ENCODE peak calls at places on chromosomes 6 and 20, in five cellular contexts. L, T, H, E and A are unnamed samples.

GRCh38 chr20:63191400-63191799 is 24.5 kb downstream of the YTHDF1 start:
- DNase-seq in E (peak; percentile 35), T (no peak), H (no peak), L (no peak), A (no peak)

GRCh38 chr20:53894707-53895384 is 175.5 kb downstream of the BCAS1 start:
- DNase-seq in E (no peak), T (no peak), H (no peak), L (peak; percentile 13), A (no peak)

GRCh38 chr6:16067568-16067967 is 61.3 kb upstream of the MYLIP start:
- DNase-seq in L (no peak), H (no peak), E (no peak), T (no peak), A (no peak)

GRCh38 chr6:79421707-79422484 is 115.3 kb downstream of the LCA5 start:
- DNase-seq in E (no peak), H (no peak), T (no peak), L (peak; percentile 79), A (no peak)

GRCh38 chr20:11332376-11332775 is 585.3 kb upstream of the BTBD3 start:
- DNase-seq in E (no peak), L (no peak), T (no peak), H (no peak), A (no peak)

GRCh38 chr6:36683145-36683655 is 4.7 kb downstream of the CDKN1A start:
- DNase-seq in T (no peak), L (no peak), H (no peak), E (no peak), A (no peak)

GRCh38 chr6:139858444-139858843 is 484.0 kb upstream of the CITED2 start:
- DNase-seq in T (no peak), E (no peak), L (no peak), H (no peak), A (no peak)

GRCh38 chr20:17859002-17859615 is 109.5 kb downstream of the SNX5 start:
- DNase-seq in T (peak; percentile 70), L (no peak), H (no peak), E (no peak), A (no peak)

GRCh38 chr6:123716506-123716905 is 79.8 kb upstream of the TRDN start:
- DNase-seq in H (no peak), E (no peak), L (no peak), T (no peak), A (no peak)

GRCh38 chr20:37886851-37887297 is 16.1 kb upstream of the VSTM2L start:
- DNase-seq in L (peak; percentile 78), H (no peak), T (peak; percentile 79), E (no peak), A (no peak)

GRCh38 chr6:73088138-73088813 is 137.0 kb downstream of the KHDC1L start:
- DNase-seq in E (no peak), H (no peak), T (no peak), L (no peak), A (no peak)

GRCh38 chr20:37365760-37366638 is 20.1 kb downstream of the SRC start:
- DNase-seq in L (no peak), E (no peak), H (no peak), T (no peak), A (peak; percentile 7)

GRCh38 chr6:145561095-145561820 is 174.1 kb downstream of the EPM2A start:
- DNase-seq in H (no peak), T (no peak), L (no peak), E (no peak), A (no peak)

GRCh38 chr6:4281341-4282293 is 146.2 kb upstream of the ECI2 start:
- DNase-seq in L (peak; percentile 75), T (peak; percentile 36), E (no peak), H (no peak), A (no peak)

GRCh38 chr6:104828478-104828877 is 31.2 kb downstream of the HACE1 start:
- DNase-seq in L (no peak), T (no peak), H (no peak), E (no peak), A (no peak)

GRCh38 chr6:26187981-26188635 is 100.9 kb downstream of the HFE start:
- DNase-seq in L (peak; percentile 87), T (peak; percentile 54), E (peak; percentile 70), H (no peak), A (peak; percentile 31)

GRCh38 chr6:1322206-1322605 is 10.3 kb downstream of the FOXQ1 start:
- DNase-seq in H (no peak), E (no peak), L (no peak), T (no peak), A (no peak)

GRCh38 chr6:1318036-1318435 is 6.1 kb downstream of the FOXQ1 start:
- DNase-seq in H (no peak), L (no peak), E (no peak), T (no peak), A (no peak)

GRCh38 chr6:1322725-1323219 is 10.9 kb downstream of the FOXQ1 start:
- DNase-seq in L (no peak), H (no peak), T (peak; percentile 68), E (no peak), A (no peak)

GRCh38 chr6:1324926-1325325 is 13.0 kb downstream of the FOXQ1 start:
- DNase-seq in L (no peak), H (no peak), T (no peak), E (no peak), A (no peak)

DNA sequence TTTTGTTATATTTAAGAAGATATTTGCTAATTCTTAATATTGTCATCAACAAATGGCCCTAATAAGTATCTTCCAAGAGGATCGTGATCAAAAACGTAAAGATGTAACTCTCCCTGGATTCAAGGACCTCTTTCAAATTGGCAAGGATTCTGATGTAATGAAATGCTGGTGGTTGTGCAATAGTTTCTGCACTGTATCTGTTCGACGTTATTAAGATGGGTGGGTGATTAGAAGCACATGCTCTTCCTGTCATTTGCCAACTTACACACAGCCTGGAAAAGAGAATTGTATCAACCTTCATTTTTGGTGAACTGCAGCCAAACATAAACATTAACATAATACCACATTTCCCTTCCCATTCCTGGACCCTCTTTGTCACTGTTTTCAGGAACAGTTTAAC is 9.8 kb downstream of the FOXQ1 start:
- DNase-seq in H (no peak), T (no peak), E (no peak), L (no peak), A (no peak)
- H3K27me3 ChIP-seq in H (no peaks in the 10 kb centered on the region), T (no peaks in the 10 kb centered on the region), E (no peaks in the 10 kb centered on the region), L (no peaks in the 10 kb centered on the region), A (peaks cover 21% of the 10 kb centered on the region)

DNA sequence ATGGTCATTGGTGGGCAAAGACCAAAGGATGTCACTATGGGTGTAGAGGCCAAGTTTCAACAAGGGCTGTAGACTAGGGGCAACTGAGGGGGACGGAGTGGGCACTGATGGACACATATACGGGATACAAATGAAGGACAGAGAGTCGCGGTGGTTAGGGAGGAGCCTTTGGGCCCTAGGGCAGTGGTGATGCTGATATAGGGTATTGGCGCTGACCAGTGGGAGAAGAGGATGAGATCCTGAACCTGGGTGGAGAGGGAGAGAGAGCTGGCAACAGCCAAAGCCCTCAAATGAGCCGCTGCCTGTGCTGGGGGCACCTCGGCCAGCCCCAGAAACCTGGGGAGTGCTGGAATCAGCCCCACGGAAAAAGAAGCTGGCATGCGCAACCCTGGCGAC is 1.6 kb downstream of the CDH22 start:
- DNase-seq in H (no peak), T (no peak), E (no peak), L (no peak), A (no peak)
- H3K27me3 ChIP-seq in H (no peaks in the 10 kb centered on the region), T (peaks cover 17% of the 10 kb centered on the region), E (peaks cover 25% of the 10 kb centered on the region), L (peaks cover 30% of the 10 kb centered on the region), A (no peaks in the 10 kb centered on the region)

GRCh38 chr6:28598757-28599686 is 73.3 kb downstream of the GPX5 start:
- DNase-seq in H (no peak), L (no peak), E (no peak), T (no peak), A (no peak)

GRCh38 chr6:28600188-28600587 is 74.5 kb downstream of the GPX5 start:
- DNase-seq in H (no peak), L (no peak), T (no peak), E (no peak), A (no peak)

GRCh38 chr6:28597924-28598323 is 72.2 kb downstream of the GPX5 start:
- DNase-seq in E (no peak), L (no peak), T (no peak), H (no peak), A (no peak)

GRCh38 chr6:28597217-28597835 is 71.6 kb downstream of the GPX5 start:
- DNase-seq in H (no peak), T (no peak), L (no peak), E (no peak), A (no peak)
- H3K27me3 ChIP-seq in H (no peaks in the 10 kb centered on the region), T (peaks cover 21% of the 10 kb centered on the region), L (no peaks in the 10 kb centered on the region), E (no peaks in the 10 kb centered on the region), A (no peaks in the 10 kb centered on the region)

GRCh38 chr6:163328411-163328810 is 86.1 kb upstream of the QKI start:
- DNase-seq in E (no peak), T (no peak), L (no peak), H (no peak), A (no peak)
- H3K27me3 ChIP-seq in E (no peaks in the 10 kb centered on the region), T (no peaks in the 10 kb centered on the region), L (no peaks in the 10 kb centered on the region), H (no peaks in the 10 kb centered on the region), A (no peaks in the 10 kb centered on the region)

DNA sequence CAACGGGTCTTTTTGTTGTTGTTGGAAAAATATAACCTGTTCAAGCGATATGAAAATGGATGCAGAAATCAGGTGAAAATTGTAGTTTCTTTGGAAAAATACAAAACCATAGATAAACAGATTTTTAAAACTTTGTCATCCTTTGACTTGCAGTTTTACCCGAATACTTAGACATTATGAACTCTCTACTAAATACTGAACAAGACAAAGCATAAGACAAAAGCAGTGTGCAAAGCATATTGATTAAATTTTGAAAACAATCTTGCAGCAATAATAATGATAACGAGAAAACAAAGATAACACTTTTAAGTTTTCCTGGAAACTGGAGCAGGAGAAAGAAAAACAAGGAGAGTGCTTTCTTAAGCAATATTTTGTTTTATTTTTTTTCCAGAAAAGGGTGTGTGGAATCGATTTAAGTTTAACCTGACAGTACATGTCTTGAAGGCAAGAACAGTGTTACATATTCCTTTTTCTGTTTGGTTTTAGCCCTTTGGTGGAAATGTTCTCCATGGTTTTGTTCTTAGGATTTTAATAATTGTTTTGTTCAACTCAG is 1.3 kb upstream of the NKX2-4 start:
- DNase-seq in E (no peak), H (no peak), T (no peak), L (no peak), A (no peak)
- H3K27me3 ChIP-seq in E (peaks cover 59% of the 10 kb centered on the region), H (peaks cover 4% of the 10 kb centered on the region), T (peaks cover 39% of the 10 kb centered on the region), L (peaks cover 87% of the 10 kb centered on the region), A (no peaks in the 10 kb centered on the region)

DNA sequence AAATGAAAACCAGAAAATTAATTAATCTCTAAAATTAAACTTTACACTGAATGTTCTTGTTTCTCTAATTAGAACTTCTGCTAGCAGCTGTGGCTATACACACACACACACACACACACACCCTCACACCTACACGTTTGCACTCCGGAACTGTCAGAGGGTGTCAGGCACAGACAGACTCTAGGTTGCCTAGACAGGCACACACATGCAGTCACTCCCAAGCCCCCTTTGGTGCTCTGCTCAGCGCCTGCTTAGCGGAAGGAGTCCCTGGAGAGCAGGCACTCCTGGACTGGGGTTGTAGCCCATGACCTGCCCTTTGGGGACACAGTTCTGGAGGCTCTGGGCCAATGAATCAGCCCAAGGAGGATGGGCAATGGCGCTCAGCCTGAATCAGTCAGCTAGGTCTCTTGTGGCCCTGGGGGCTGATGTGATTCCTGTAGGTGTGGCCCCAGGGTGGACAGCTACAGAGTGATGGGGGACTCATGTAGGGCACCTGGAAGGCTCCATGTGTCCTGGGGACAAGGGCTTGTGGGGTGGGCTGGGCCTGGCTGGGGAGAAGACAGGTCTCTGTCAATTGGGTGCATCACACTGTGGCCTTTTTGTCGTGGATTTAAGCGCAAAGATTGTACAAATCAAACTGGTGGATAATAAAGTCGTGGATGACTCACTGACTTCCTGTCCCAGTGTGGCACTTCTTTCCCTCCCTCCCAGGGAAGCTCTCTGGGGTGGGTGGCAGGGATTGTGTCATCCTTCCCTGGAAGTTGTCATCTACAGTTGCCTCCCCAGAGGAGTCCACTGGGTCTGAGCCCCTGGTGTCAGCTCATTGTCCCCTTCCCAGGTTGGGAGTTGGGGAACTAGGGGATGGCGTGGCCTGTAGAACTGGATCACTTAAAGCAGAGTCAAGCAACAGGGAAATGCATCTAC is 8.8 kb downstream of the TMEM151B start:
- DNase-seq in T (no peak), E (no peak), L (no peak), H (no peak), A (no peak)
- H3K27me3 ChIP-seq in T (peaks cover 9% of the 10 kb centered on the region), E (peaks cover 14% of the 10 kb centered on the region), L (peaks cover 34% of the 10 kb centered on the region), H (no peaks in the 10 kb centered on the region), A (peaks cover 53% of the 10 kb centered on the region)

GRCh38 chr20:61513124-61514017 is 261.3 kb downstream of the CDH4 start:
- DNase-seq in T (no peak), E (no peak), L (no peak), H (no peak), A (no peak)
- H3K27me3 ChIP-seq in T (no peaks in the 10 kb centered on the region), E (no peaks in the 10 kb centered on the region), L (no peaks in the 10 kb centered on the region), H (no peaks in the 10 kb centered on the region), A (no peaks in the 10 kb centered on the region)